ENCODE peak calls at places on chromosome 18, in seven cellular contexts. One of them, this sample, is unnamed.

GRCh38 chr18:37484893-37485834 is 80.4 kb downstream of the CELF4 start:
- DNase-seq in astrocyte: no peak
- DNase-seq in cardiac muscle cell: peak
- DNase-seq in stimulated activated CD4-positive, alpha-beta T cell treated with anti-CD3 and anti-CD28 coated beads, Interleukin-1b, Interleukin-23, amount 100 ng/mL, for 24 hours: peak
- DNase-seq in EL: peak
- DNase-seq in RPMI8226: peak
- DNase-seq in activated CD8-positive, alpha-beta T cell treated with anti-CD3 and anti-CD28 coated beads, Interleukin-2, amount 10 ng/mL, durations not matched to agents 7 days and 5 days: no peak
- DNase-seq in this sample: peak

GRCh38 chr18:78423776-78424175 is 555.8 kb upstream of the SALL3 start:
- DNase-seq in RPMI8226: no peak
- DNase-seq in EL: no peak
- DNase-seq in activated CD8-positive, alpha-beta T cell treated with anti-CD3 and anti-CD28 coated beads, Interleukin-2, amount 10 ng/mL, durations not matched to agents 7 days and 5 days: no peak
- DNase-seq in stimulated activated CD4-positive, alpha-beta T cell treated with anti-CD3 and anti-CD28 coated beads, Interleukin-1b, Interleukin-23, amount 100 ng/mL, for 24 hours: no peak
- DNase-seq in astrocyte: no peak
- DNase-seq in cardiac muscle cell: no peak
- DNase-seq in this sample: no peak

GRCh38 chr18:55001625-55002024 is 42.4 kb upstream of the CCDC68 start:
- DNase-seq in astrocyte: no peak
- DNase-seq in RPMI8226: no peak
- DNase-seq in stimulated activated CD4-positive, alpha-beta T cell treated with anti-CD3 and anti-CD28 coated beads, Interleukin-1b, Interleukin-23, amount 100 ng/mL, for 24 hours: no peak
- DNase-seq in cardiac muscle cell: no peak
- DNase-seq in EL: no peak
- DNase-seq in activated CD8-positive, alpha-beta T cell treated with anti-CD3 and anti-CD28 coated beads, Interleukin-2, amount 10 ng/mL, durations not matched to agents 7 days and 5 days: no peak
- DNase-seq in this sample: no peak

GRCh38 chr18:36451454-36452251 is 154.1 kb downstream of the FHOD3 start:
- DNase-seq in EL: no peak
- DNase-seq in activated CD8-positive, alpha-beta T cell treated with anti-CD3 and anti-CD28 coated beads, Interleukin-2, amount 10 ng/mL, durations not matched to agents 7 days and 5 days: no peak
- DNase-seq in cardiac muscle cell: no peak
- DNase-seq in astrocyte: no peak
- DNase-seq in stimulated activated CD4-positive, alpha-beta T cell treated with anti-CD3 and anti-CD28 coated beads, Interleukin-1b, Interleukin-23, amount 100 ng/mL, for 24 hours: no peak
- DNase-seq in RPMI8226: no peak
- DNase-seq in this sample: peak

GRCh38 chr18:26621161-26622026 is 73.0 kb upstream of the KCTD1 start:
- DNase-seq in RPMI8226: peak
- DNase-seq in stimulated activated CD4-positive, alpha-beta T cell treated with anti-CD3 and anti-CD28 coated beads, Interleukin-1b, Interleukin-23, amount 100 ng/mL, for 24 hours: no peak
- DNase-seq in activated CD8-positive, alpha-beta T cell treated with anti-CD3 and anti-CD28 coated beads, Interleukin-2, amount 10 ng/mL, durations not matched to agents 7 days and 5 days: peak
- DNase-seq in EL: peak
- DNase-seq in cardiac muscle cell: peak
- DNase-seq in astrocyte: no peak
- DNase-seq in this sample: peak

GRCh38 chr18:63708650-63709049 is 5.9 kb downstream of the SERPINB11 start:
- DNase-seq in EL: peak
- DNase-seq in astrocyte: peak
- DNase-seq in RPMI8226: no peak
- DNase-seq in stimulated activated CD4-positive, alpha-beta T cell treated with anti-CD3 and anti-CD28 coated beads, Interleukin-1b, Interleukin-23, amount 100 ng/mL, for 24 hours: no peak
- DNase-seq in cardiac muscle cell: no peak
- DNase-seq in activated CD8-positive, alpha-beta T cell treated with anti-CD3 and anti-CD28 coated beads, Interleukin-2, amount 10 ng/mL, durations not matched to agents 7 days and 5 days: no peak
- DNase-seq in this sample: peak

GRCh38 chr18:36355511-36355910 is 58.0 kb downstream of the FHOD3 start:
- DNase-seq in RPMI8226: no peak
- DNase-seq in cardiac muscle cell: no peak
- DNase-seq in activated CD8-positive, alpha-beta T cell treated with anti-CD3 and anti-CD28 coated beads, Interleukin-2, amount 10 ng/mL, durations not matched to agents 7 days and 5 days: no peak
- DNase-seq in EL: peak
- DNase-seq in stimulated activated CD4-positive, alpha-beta T cell treated with anti-CD3 and anti-CD28 coated beads, Interleukin-1b, Interleukin-23, amount 100 ng/mL, for 24 hours: no peak
- DNase-seq in astrocyte: peak
- DNase-seq in this sample: no peak

GRCh38 chr18:12990662-12990976 is 543 bp upstream of the CEP192 start:
- DNase-seq in astrocyte: no peak
- DNase-seq in RPMI8226: no peak
- DNase-seq in EL: no peak
- DNase-seq in activated CD8-positive, alpha-beta T cell treated with anti-CD3 and anti-CD28 coated beads, Interleukin-2, amount 10 ng/mL, durations not matched to agents 7 days and 5 days: no peak
- DNase-seq in cardiac muscle cell: no peak
- DNase-seq in stimulated activated CD4-positive, alpha-beta T cell treated with anti-CD3 and anti-CD28 coated beads, Interleukin-1b, Interleukin-23, amount 100 ng/mL, for 24 hours: no peak
- DNase-seq in this sample: peak

GRCh38 chr18:35039633-35040032 is 1.6 kb upstream of the MAPRE2 start:
- DNase-seq in EL: peak
- DNase-seq in astrocyte: peak
- DNase-seq in stimulated activated CD4-positive, alpha-beta T cell treated with anti-CD3 and anti-CD28 coated beads, Interleukin-1b, Interleukin-23, amount 100 ng/mL, for 24 hours: no peak
- DNase-seq in RPMI8226: no peak
- DNase-seq in cardiac muscle cell: no peak
- DNase-seq in activated CD8-positive, alpha-beta T cell treated with anti-CD3 and anti-CD28 coated beads, Interleukin-2, amount 10 ng/mL, durations not matched to agents 7 days and 5 days: no peak
- DNase-seq in this sample: no peak

GRCh38 chr18:49728542-49728941 is 84.8 kb downstream of the ACAA2 start:
- DNase-seq in astrocyte: no peak
- DNase-seq in stimulated activated CD4-positive, alpha-beta T cell treated with anti-CD3 and anti-CD28 coated beads, Interleukin-1b, Interleukin-23, amount 100 ng/mL, for 24 hours: peak
- DNase-seq in cardiac muscle cell: peak
- DNase-seq in EL: peak
- DNase-seq in RPMI8226: peak
- DNase-seq in activated CD8-positive, alpha-beta T cell treated with anti-CD3 and anti-CD28 coated beads, Interleukin-2, amount 10 ng/mL, durations not matched to agents 7 days and 5 days: peak
- DNase-seq in this sample: peak

GRCh38 chr18:58100154-58100553 is 56.1 kb downstream of the NEDD4L start:
- DNase-seq in activated CD8-positive, alpha-beta T cell treated with anti-CD3 and anti-CD28 coated beads, Interleukin-2, amount 10 ng/mL, durations not matched to agents 7 days and 5 days: no peak
- DNase-seq in stimulated activated CD4-positive, alpha-beta T cell treated with anti-CD3 and anti-CD28 coated beads, Interleukin-1b, Interleukin-23, amount 100 ng/mL, for 24 hours: no peak
- DNase-seq in EL: no peak
- DNase-seq in RPMI8226: no peak
- DNase-seq in cardiac muscle cell: no peak
- DNase-seq in astrocyte: no peak
- DNase-seq in this sample: no peak

GRCh38 chr18:22691988-22692710 is 241.0 kb upstream of the RBBP8 start:
- DNase-seq in cardiac muscle cell: peak
- DNase-seq in EL: peak
- DNase-seq in astrocyte: peak
- DNase-seq in activated CD8-positive, alpha-beta T cell treated with anti-CD3 and anti-CD28 coated beads, Interleukin-2, amount 10 ng/mL, durations not matched to agents 7 days and 5 days: no peak
- DNase-seq in stimulated activated CD4-positive, alpha-beta T cell treated with anti-CD3 and anti-CD28 coated beads, Interleukin-1b, Interleukin-23, amount 100 ng/mL, for 24 hours: no peak
- DNase-seq in RPMI8226: no peak
- DNase-seq in this sample: peak

GRCh38 chr18:28189400-28190239 is 12.7 kb upstream of the CDH2 start:
- DNase-seq in EL: peak
- DNase-seq in astrocyte: peak
- DNase-seq in stimulated activated CD4-positive, alpha-beta T cell treated with anti-CD3 and anti-CD28 coated beads, Interleukin-1b, Interleukin-23, amount 100 ng/mL, for 24 hours: no peak
- DNase-seq in RPMI8226: peak
- DNase-seq in cardiac muscle cell: peak
- DNase-seq in activated CD8-positive, alpha-beta T cell treated with anti-CD3 and anti-CD28 coated beads, Interleukin-2, amount 10 ng/mL, durations not matched to agents 7 days and 5 days: peak
- DNase-seq in this sample: peak

GRCh38 chr18:11154369-11154982 is 5.1 kb upstream of the PIEZO2 start:
- DNase-seq in activated CD8-positive, alpha-beta T cell treated with anti-CD3 and anti-CD28 coated beads, Interleukin-2, amount 10 ng/mL, durations not matched to agents 7 days and 5 days: no peak
- DNase-seq in EL: peak
- DNase-seq in cardiac muscle cell: peak
- DNase-seq in stimulated activated CD4-positive, alpha-beta T cell treated with anti-CD3 and anti-CD28 coated beads, Interleukin-1b, Interleukin-23, amount 100 ng/mL, for 24 hours: no peak
- DNase-seq in RPMI8226: peak
- DNase-seq in astrocyte: peak
- DNase-seq in this sample: peak

GRCh38 chr18:8358066-8358795 is 251.0 kb upstream of the RAB12 start:
- DNase-seq in RPMI8226: no peak
- DNase-seq in cardiac muscle cell: no peak
- DNase-seq in stimulated activated CD4-positive, alpha-beta T cell treated with anti-CD3 and anti-CD28 coated beads, Interleukin-1b, Interleukin-23, amount 100 ng/mL, for 24 hours: no peak
- DNase-seq in astrocyte: no peak
- DNase-seq in activated CD8-positive, alpha-beta T cell treated with anti-CD3 and anti-CD28 coated beads, Interleukin-2, amount 10 ng/mL, durations not matched to agents 7 days and 5 days: no peak
- DNase-seq in EL: no peak
- DNase-seq in this sample: no peak

GRCh38 chr18:3397031-3397750 is 52.8 kb upstream of the TGIF1 start:
- DNase-seq in activated CD8-positive, alpha-beta T cell treated with anti-CD3 and anti-CD28 coated beads, Interleukin-2, amount 10 ng/mL, durations not matched to agents 7 days and 5 days: no peak
- DNase-seq in stimulated activated CD4-positive, alpha-beta T cell treated with anti-CD3 and anti-CD28 coated beads, Interleukin-1b, Interleukin-23, amount 100 ng/mL, for 24 hours: no peak
- DNase-seq in RPMI8226: no peak
- DNase-seq in cardiac muscle cell: no peak
- DNase-seq in astrocyte: no peak
- DNase-seq in EL: no peak
- DNase-seq in this sample: no peak

GRCh38 chr18:4196358-4196757 is 258.7 kb downstream of the DLGAP1 start:
- DNase-seq in astrocyte: no peak
- DNase-seq in cardiac muscle cell: no peak
- DNase-seq in stimulated activated CD4-positive, alpha-beta T cell treated with anti-CD3 and anti-CD28 coated beads, Interleukin-1b, Interleukin-23, amount 100 ng/mL, for 24 hours: no peak
- DNase-seq in activated CD8-positive, alpha-beta T cell treated with anti-CD3 and anti-CD28 coated beads, Interleukin-2, amount 10 ng/mL, durations not matched to agents 7 days and 5 days: no peak
- DNase-seq in EL: no peak
- DNase-seq in RPMI8226: no peak
- DNase-seq in this sample: no peak

GRCh38 chr18:2846638-2847340 is at the start of gene EMILIN2:
- DNase-seq in EL: peak
- DNase-seq in cardiac muscle cell: peak
- DNase-seq in stimulated activated CD4-positive, alpha-beta T cell treated with anti-CD3 and anti-CD28 coated beads, Interleukin-1b, Interleukin-23, amount 100 ng/mL, for 24 hours: no peak
- DNase-seq in activated CD8-positive, alpha-beta T cell treated with anti-CD3 and anti-CD28 coated beads, Interleukin-2, amount 10 ng/mL, durations not matched to agents 7 days and 5 days: peak
- DNase-seq in RPMI8226: peak
- DNase-seq in astrocyte: peak
- DNase-seq in this sample: peak

This sample was measured in AG20443.